ENCODE peak calls at places on chromosomes 6 and 20, in five cellular contexts. G is Panc1; C is fibroblast of pulmonary artery; D is prostate gland; Z is CD4-positive, alpha-beta T cell. E is an unnamed sample.
A peak's percentile ranks its signal among the peaks of the same experiment; 100 is the strongest.

GRCh38 chr6:52063584-52064400 is 23.6 kb downstream of the PKHD1 start:
- DNase-seq in G (no peak), C (peak; percentile 20), D (no peak), Z (peak; percentile 21), E (peak; percentile 34)

GRCh38 chr20:18794428-18794787 is 19.2 kb upstream of the SCP2D1 start:
- DNase-seq in G (no peak), C (no peak), D (no peak), Z (no peak), E (no peak)

GRCh38 chr6:105482227-105482839 is 79.5 kb upstream of the PREP start:
- DNase-seq in G (no peak), C (peak; percentile 61), D (no peak), Z (no peak), E (no peak)

GRCh38 chr6:32462609-32463008 is 22.9 kb downstream of the HLA-DRA start:
- DNase-seq in G (no peak), C (no peak), D (no peak), Z (no peak), E (no peak)

GRCh38 chr6:35400901-35401311 is 51.2 kb upstream of the FANCE start:
- DNase-seq in G (no peak), C (no peak), D (no peak), Z (no peak), E (no peak)

GRCh38 chr20:46265539-46265938 is 42.8 kb downstream of the CDH22 start:
- DNase-seq in G (no peak), C (no peak), D (no peak), Z (no peak), E (no peak)

GRCh38 chr6:11798096-11798495 is 19.5 kb upstream of the ADTRP start:
- DNase-seq in G (no peak), C (no peak), D (no peak), Z (no peak), E (no peak)

GRCh38 chr20:34180460-34181108 is 60.6 kb upstream of the ASIP start:
- DNase-seq in G (no peak), C (no peak), D (peak; percentile 11), Z (no peak), E (no peak)

GRCh38 chr6:166162599-166163342 is 4.9 kb downstream of the TBXT start:
- DNase-seq in G (no peak), C (no peak), D (no peak), Z (no peak), E (no peak)

GRCh38 chr6:30490031-30490876 is 945 bp downstream of the HLA-E start:
- DNase-seq in G (no peak), C (peak; percentile 65), D (peak; percentile 55), Z (peak; percentile 79), E (peak; percentile 77)

GRCh38 chr6:35238843-35239289 is 20.7 kb upstream of the ZNF76 start:
- DNase-seq in G (no peak), C (peak; percentile 84), D (no peak), Z (no peak), E (no peak)

GRCh38 chr6:89974776-89975175 is 80.5 kb downstream of the GJA10 start:
- DNase-seq in G (no peak), C (no peak), D (no peak), Z (no peak), E (no peak)

GRCh38 chr6:72788188-72788587 is 166.3 kb downstream of the KCNQ5 start:
- DNase-seq in G (no peak), C (peak; percentile 59), D (no peak), Z (no peak), E (no peak)

GRCh38 chr6:165506657-165507056 is 156.4 kb downstream of the PDE10A start:
- DNase-seq in G (no peak), C (no peak), D (no peak), Z (no peak), E (no peak)

GRCh38 chr20:35476288-35476687 is 20.9 kb downstream of the CEP250 start:
- DNase-seq in G (no peak), C (no peak), D (no peak), Z (no peak), E (no peak)

GRCh38 chr6:11425876-11426275 is 111.7 kb upstream of the TMEM170B start:
- DNase-seq in G (no peak), C (no peak), D (no peak), Z (no peak), E (no peak)

GRCh38 chr6:156420172-156420993 is 356.8 kb upstream of the ARID1B start:
- DNase-seq in G (no peak), C (peak; percentile 26), D (no peak), Z (no peak), E (no peak)

GRCh38 chr6:119614138-119614537 is 264.6 kb upstream of the MAN1A1 start:
- DNase-seq in G (no peak), C (no peak), D (no peak), Z (no peak), E (no peak)

GRCh38 chr6:67683960-67684359 is 951.1 kb upstream of the ADGRB3 start:
- DNase-seq in G (peak; percentile 60), C (peak; percentile 65), D (no peak), Z (no peak), E (no peak)

GRCh38 chr20:51481311-51481997 is 61.1 kb downstream of the NFATC2 start:
- DNase-seq in G (no peak), C (no peak), D (no peak), Z (peak; percentile 34), E (no peak)

GRCh38 chr6:155154158-155154830 is 109.5 kb upstream of the CLDN20 start:
- DNase-seq in G (no peak), C (peak; percentile 87), D (no peak), Z (no peak), E (no peak)

GRCh38 chr6:154302111-154302752 is 54.4 kb downstream of the IPCEF1 start:
- DNase-seq in G (no peak), C (peak; percentile 58), D (no peak), Z (no peak), E (no peak)

GRCh38 chr6:137640086-137640485 is 145.9 kb upstream of the OLIG3 start:
- DNase-seq in G (no peak), C (no peak), D (no peak), Z (no peak), E (no peak)

GRCh38 chr6:167210375-167211295 is 52.9 kb upstream of the GPR31 start:
- DNase-seq in G (no peak), C (peak; percentile 4), D (peak; percentile 54), Z (no peak), E (no peak)

GRCh38 chr6:125163811-125164210 is 10.2 kb downstream of the TPD52L1 start:
- DNase-seq in G (no peak), C (no peak), D (no peak), Z (no peak), E (no peak)

GRCh38 chr20:48002517-48002970 is 217.3 kb upstream of the SULF2 start:
- DNase-seq in G (no peak), C (peak; percentile 84), D (no peak), Z (no peak), E (no peak)
- TF ChIP-seq CTCF in G (no peak), C (no peak), D (no peak), Z (no peak), E (no peak)

GRCh38 chr6:17460862-17461261 is 67.5 kb downstream of the CAP2 start:
- DNase-seq in G (no peak), C (no peak), D (no peak), Z (no peak), E (no peak)
- TF ChIP-seq CTCF in G (no peak), C (no peak), D (no peak), Z (no peak), E (no peak)

GRCh38 chr6:116280161-116280959 is 630 bp upstream of the TSPYL1 start:
- DNase-seq in G (no peak), C (peak; percentile 38), D (no peak), Z (no peak), E (no peak)

GRCh38 chr6:116278853-116279231 is 888 bp downstream of the TSPYL1 start:
- DNase-seq in G (no peak), C (peak; percentile 67), D (peak; percentile 57), Z (peak; percentile 9), E (no peak)

GRCh38 chr6:116278478-116278822 is 1.3 kb downstream of the TSPYL1 start:
- DNase-seq in G (no peak), C (no peak), D (no peak), Z (no peak), E (no peak)

GRCh38 chr6:116280960-116281316 is 1.2 kb upstream of the TSPYL1 start:
- DNase-seq in G (no peak), C (no peak), D (no peak), Z (no peak), E (no peak)

DNA sequence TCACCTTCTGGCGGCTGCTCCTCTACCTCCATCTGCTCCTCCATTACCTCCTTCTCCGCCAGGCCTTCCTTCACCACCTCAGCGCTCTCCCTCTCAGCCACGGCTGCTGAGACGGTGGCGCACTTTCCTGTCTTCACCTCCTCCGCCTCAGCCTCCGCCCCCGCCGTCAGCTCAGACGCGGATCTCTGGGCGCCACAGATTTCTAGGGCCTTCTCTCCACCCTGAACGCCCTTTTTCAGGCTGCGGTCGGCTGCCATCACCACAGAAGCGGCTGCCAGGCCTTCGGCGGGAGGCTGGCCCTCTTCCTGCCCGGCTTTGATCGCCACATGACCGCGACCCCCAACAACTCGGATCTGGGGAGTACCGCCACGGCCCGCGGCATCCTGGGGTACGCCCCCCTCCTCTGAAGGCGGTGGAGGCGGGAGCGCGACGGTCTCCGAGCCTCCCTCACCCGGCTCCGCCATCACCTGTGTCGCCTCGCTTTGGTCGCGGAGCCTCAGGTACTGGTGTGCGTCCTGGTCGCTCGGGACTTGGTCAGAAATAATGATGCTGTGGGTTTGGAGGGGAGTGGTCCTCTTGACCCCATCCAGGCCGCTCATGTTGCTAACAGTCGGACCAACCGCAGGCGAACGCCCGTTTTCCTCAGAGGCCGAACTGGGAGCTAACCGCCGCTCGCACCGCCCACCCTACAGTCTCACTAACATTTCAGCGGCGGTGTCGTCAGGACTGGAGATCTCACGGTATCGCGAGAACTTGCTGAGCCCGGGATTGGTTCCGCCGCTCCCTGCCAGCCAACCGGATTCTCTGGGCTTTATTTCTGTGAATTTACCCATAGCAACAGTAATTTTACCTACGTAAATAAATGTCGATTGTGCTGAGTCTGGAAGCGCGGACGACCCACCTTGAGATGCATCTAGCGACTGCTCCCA is at the start of gene TSPYL1:
- DNase-seq in G (peak; percentile 97), C (peak; percentile 98), D (peak; percentile 98), Z (peak; percentile 96), E (peak; percentile 95)
- TF ChIP-seq CTCF in G (peak; percentile 18), C (no peak), D (no peak), Z (no peak), E (no peak)

GRCh38 chr6:79335133-79335674 is 100.7 kb upstream of the HMGN3 start:
- DNase-seq in G (no peak), C (peak; percentile 11), D (no peak), Z (no peak), E (no peak)
- TF ChIP-seq CTCF in G (no peak), C (no peak), D (no peak), Z (no peak), E (no peak)

GRCh38 chr6:47767102-47767501 is 14.7 kb upstream of the OPN5 start:
- DNase-seq in G (no peak), C (no peak), D (no peak), Z (no peak), E (no peak)
- TF ChIP-seq CTCF in G (no peak), C (no peak), D (no peak), Z (no peak), E (no peak)

GRCh38 chr20:61994546-61994945 is 71.1 kb downstream of the TAF4 start:
- DNase-seq in G (no peak), C (no peak), D (no peak), Z (no peak), E (no peak)
- TF ChIP-seq CTCF in G (no peak), C (no peak), D (no peak), Z (no peak), E (no peak)

GRCh38 chr6:3808759-3809514 is 40.2 kb upstream of the FAM50B start:
- DNase-seq in G (peak; percentile 86), C (peak; percentile 84), D (no peak), Z (no peak), E (no peak)
- TF ChIP-seq CTCF in G (no peak), C (no peak), D (no peak), Z (no peak), E (no peak)

E was measured in glutamatergic neuron.